ENCODE peak calls at places on chromosome 17, in four cellular contexts. W is neural crest cell, C is fibroblast of pulmonary artery, U is BJ. N is an unnamed sample.

GRCh38 chr17:13862341-13862740 is 207.0 kb upstream of the COX10 start:
- DNase-seq in W (no peak), C (no peak), U (no peak), N (no peak)

GRCh38 chr17:2084766-2085647 is 30.1 kb downstream of the HIC1 start:
- DNase-seq in W (no peak), C (peak), U (peak), N (peak)

GRCh38 chr17:55433629-55434422 is 12.2 kb upstream of the MMD start:
- DNase-seq in W (no peak), C (peak), U (peak), N (peak)

GRCh38 chr17:82925336-82925735 is 85.5 kb upstream of the ZNF750 start:
- DNase-seq in W (no peak), C (no peak), U (no peak), N (no peak)

GRCh38 chr17:9859781-9860180 is 34.1 kb downstream of the GLP2R start:
- DNase-seq in W (no peak), C (no peak), U (no peak), N (no peak)

GRCh38 chr17:15436399-15437369 is 30.7 kb downstream of the CDRT4 start:
- DNase-seq in W (no peak), C (peak), U (no peak), N (no peak)

GRCh38 chr17:83175551-83176271 is 96.3 kb downstream of the METRNL start:
- DNase-seq in W (no peak), C (no peak), U (no peak), N (no peak)

GRCh38 chr17:81306491-81306890 is 11.4 kb upstream of the SLC38A10 start:
- DNase-seq in W (no peak), C (no peak), U (no peak), N (no peak)

GRCh38 chr17:48356866-48357265 is 73.1 kb downstream of the SKAP1 start:
- DNase-seq in W (no peak), C (no peak), U (no peak), N (no peak)

GRCh38 chr17:20211246-20211645 is 202.1 kb downstream of the SPECC1 start:
- DNase-seq in W (no peak), C (no peak), U (no peak), N (no peak)

GRCh38 chr17:41101586-41102259 is at the start of gene KRTAP4-16:
- DNase-seq in W (no peak), C (no peak), U (no peak), N (no peak)

GRCh38 chr17:73498176-73498575 is 146.1 kb downstream of the SDK2 start:
- DNase-seq in W (no peak), C (no peak), U (no peak), N (no peak)

GRCh38 chr17:17792551-17793377 is 44.0 kb downstream of the SREBF1 start:
- DNase-seq in W (no peak), C (peak), U (peak), N (no peak)

GRCh38 chr17:17171991-17172939 is 33.9 kb downstream of the PLD6 start:
- DNase-seq in W (no peak), C (no peak), U (no peak), N (no peak)

GRCh38 chr17:181213-182163 is at the start of gene DOC2B:
- DNase-seq in W (peak), C (peak), U (no peak), N (no peak)

GRCh38 chr17:40373999-40374398 is 9.5 kb upstream of the GJD3 start:
- DNase-seq in W (no peak), C (no peak), U (no peak), N (no peak)

GRCh38 chr17:80843741-80844156 is 147.9 kb upstream of the CHMP6 start:
- DNase-seq in W (no peak), C (no peak), U (no peak), N (no peak)

GRCh38 chr17:19239544-19239943 is 2.4 kb downstream of the EPN2 start:
- DNase-seq in W (no peak), C (peak), U (no peak), N (no peak)

DNA sequence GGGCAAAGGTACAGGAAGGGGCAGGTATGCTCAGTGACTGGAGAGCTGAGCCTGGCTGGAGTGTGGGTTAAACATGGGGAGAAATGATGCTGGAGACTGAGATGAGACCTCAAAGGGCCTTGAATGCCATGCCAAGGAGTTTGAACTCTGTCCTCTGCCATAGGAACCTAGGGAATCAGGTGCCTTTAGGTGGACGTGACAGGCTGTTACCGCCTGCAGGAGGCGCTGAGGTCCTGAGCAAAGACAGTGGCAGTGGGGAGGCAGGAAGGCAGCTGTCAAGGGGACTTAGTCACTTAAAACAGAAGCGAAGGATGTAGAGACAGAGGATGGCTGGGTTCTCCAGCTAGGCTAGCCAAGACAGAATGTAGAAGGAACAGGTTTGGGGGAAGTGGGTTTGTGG is 9.1 kb downstream of the PSMB3 start:
- DNase-seq in W (peak), C (peak), U (no peak), N (no peak)
- TF ChIP-seq CTCF in W (peak), C (peak), U (peak), N (peak)

GRCh38 chr17:75570034-75570676 is 17.4 kb upstream of the MYO15B start:
- DNase-seq in W (no peak), C (no peak), U (no peak), N (no peak)
- TF ChIP-seq CTCF in W (no peak), C (no peak), U (no peak), N (no peak)

GRCh38 chr17:60513014-60513413 is 13.0 kb downstream of the APPBP2 start:
- DNase-seq in W (no peak), C (no peak), U (no peak), N (no peak)

GRCh38 chr17:60510723-60511122 is 15.3 kb downstream of the APPBP2 start:
- DNase-seq in W (no peak), C (no peak), U (no peak), N (no peak)

GRCh38 chr17:60508384-60508980 is 17.6 kb downstream of the APPBP2 start:
- DNase-seq in W (no peak), C (no peak), U (no peak), N (no peak)

GRCh38 chr17:60506312-60506711 is 19.7 kb downstream of the APPBP2 start:
- DNase-seq in W (no peak), C (peak), U (no peak), N (no peak)

DNA sequence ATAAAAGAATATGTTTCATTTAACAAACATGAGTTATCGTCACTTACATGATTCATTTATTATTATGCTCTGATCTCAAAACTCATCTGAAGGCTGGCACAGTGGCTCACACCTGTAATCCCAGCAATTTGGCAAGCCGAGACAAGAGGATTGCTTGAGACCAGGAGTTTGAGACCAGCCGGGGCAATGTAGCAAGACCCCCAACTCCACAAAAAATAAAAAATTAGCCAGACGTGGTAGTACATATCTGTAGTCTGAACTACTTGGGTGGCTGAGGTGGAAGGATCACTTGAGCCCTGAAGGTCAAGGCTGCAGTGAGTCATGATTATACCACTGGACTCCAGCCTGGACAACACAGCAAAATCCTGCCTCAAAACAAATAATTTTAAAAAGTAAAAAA is 16.0 kb downstream of the APPBP2 start:
- DNase-seq in W (no peak), C (no peak), U (no peak), N (no peak)
- TF ChIP-seq CTCF in W (no peak), C (no peak), U (no peak), N (no peak)

DNA sequence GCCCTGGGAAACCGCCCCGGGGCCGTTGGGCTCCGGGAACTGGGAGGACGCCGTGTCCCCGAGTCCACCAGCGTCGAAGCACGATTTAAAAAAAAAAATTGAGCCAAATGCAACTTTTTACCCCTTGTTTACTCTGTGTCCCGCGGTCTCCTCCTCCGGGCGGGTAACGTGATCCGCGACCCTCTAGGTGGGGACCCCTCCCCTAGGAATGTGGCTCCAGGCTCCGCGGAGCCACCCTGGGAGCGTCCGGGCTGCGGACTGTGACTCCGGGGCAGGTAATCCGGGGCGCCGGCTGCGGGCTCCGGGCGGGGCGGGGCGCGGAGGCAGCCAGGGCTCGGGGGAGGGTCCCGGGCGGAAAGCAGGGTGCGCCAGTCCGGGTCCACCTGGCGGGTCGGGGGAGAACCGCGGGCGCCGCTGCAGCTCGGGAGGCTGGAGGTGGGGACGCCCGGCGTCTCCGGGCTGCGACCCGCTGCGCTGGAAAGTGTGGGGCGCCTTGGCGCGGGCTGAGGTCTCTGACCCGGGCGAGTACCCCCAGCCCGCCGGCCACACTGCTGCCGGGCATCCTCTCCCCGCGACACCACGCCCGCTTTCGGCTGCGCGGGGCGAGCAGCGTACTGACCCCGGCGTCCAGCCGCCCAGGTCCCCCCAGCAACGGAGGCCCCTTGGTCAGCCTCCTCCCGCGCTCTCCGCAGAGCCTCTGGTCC is 850 bp upstream of the HELZ start:
- DNase-seq in W (peak), C (no peak), U (no peak), N (no peak)
- TF ChIP-seq CTCF in W (peak), C (no peak), U (no peak), N (no peak)

GRCh38 chr17:27539794-27540193 is 83.5 kb downstream of the KSR1 start:
- DNase-seq in W (no peak), C (no peak), U (no peak), N (no peak)
- TF ChIP-seq CTCF in W (no peak), C (no peak), U (no peak), N (no peak)